ENCODE peak calls at places on chromosome 2, in ten cellular contexts. One of them, this sample, is unnamed. For H3K4me1, the result is how much of the 10 kb centered on the place peaks cover.

GRCh38 chr2:170850251-170850650 is 33.6 kb downstream of the GAD1 start:
- DNase-seq in CD8-positive, alpha-beta T cell: no peak
- DNase-seq in fibroblast of lung: no peak
- DNase-seq in kidney: no peak
- DNase-seq in HAP-1: no peak
- DNase-seq in GM23248: no peak
- DNase-seq in IMR-90: no peak
- DNase-seq in HCT116: no peak
- DNase-seq in GM23338: no peak
- DNase-seq in GM12878: no peak
- DNase-seq in this sample: no peak

GRCh38 chr2:115574667-115575066 is 1132.2 kb downstream of the DPP10 start:
- DNase-seq in CD8-positive, alpha-beta T cell: no peak
- DNase-seq in fibroblast of lung: no peak
- DNase-seq in kidney: no peak
- DNase-seq in HAP-1: no peak
- DNase-seq in GM23248: no peak
- DNase-seq in IMR-90: no peak
- DNase-seq in HCT116: no peak
- DNase-seq in GM23338: no peak
- DNase-seq in GM12878: no peak
- DNase-seq in this sample: no peak

GRCh38 chr2:55839182-55839819 is 84.3 kb downstream of the EFEMP1 start:
- DNase-seq in CD8-positive, alpha-beta T cell: no peak
- DNase-seq in fibroblast of lung: peak
- DNase-seq in kidney: no peak
- DNase-seq in HAP-1: peak
- DNase-seq in GM23248: no peak
- DNase-seq in IMR-90: peak
- DNase-seq in HCT116: no peak
- DNase-seq in GM23338: peak
- DNase-seq in GM12878: no peak
- DNase-seq in this sample: no peak

GRCh38 chr2:227154976-227155375 is 9.0 kb downstream of the COL4A4 start:
- DNase-seq in CD8-positive, alpha-beta T cell: no peak
- DNase-seq in fibroblast of lung: no peak
- DNase-seq in kidney: no peak
- DNase-seq in HAP-1: no peak
- DNase-seq in GM23248: peak
- DNase-seq in IMR-90: peak
- DNase-seq in HCT116: no peak
- DNase-seq in GM23338: no peak
- DNase-seq in GM12878: no peak
- DNase-seq in this sample: no peak

GRCh38 chr2:64859208-64860161 is 129.7 kb upstream of the SLC1A4 start:
- DNase-seq in CD8-positive, alpha-beta T cell: no peak
- DNase-seq in fibroblast of lung: peak
- DNase-seq in kidney: peak
- DNase-seq in HAP-1: peak
- DNase-seq in GM23248: peak
- DNase-seq in IMR-90: peak
- DNase-seq in HCT116: peak
- DNase-seq in GM23338: peak
- DNase-seq in GM12878: no peak
- DNase-seq in this sample: no peak

GRCh38 chr2:128797937-128798336 is 479.3 kb upstream of the HS6ST1 start:
- DNase-seq in CD8-positive, alpha-beta T cell: no peak
- DNase-seq in fibroblast of lung: no peak
- DNase-seq in kidney: no peak
- DNase-seq in HAP-1: no peak
- DNase-seq in GM23248: no peak
- DNase-seq in IMR-90: no peak
- DNase-seq in HCT116: no peak
- DNase-seq in GM23338: no peak
- DNase-seq in GM12878: peak
- DNase-seq in this sample: no peak

GRCh38 chr2:119234021-119235019 is 10.7 kb downstream of the STEAP3 start:
- DNase-seq in CD8-positive, alpha-beta T cell: no peak
- DNase-seq in fibroblast of lung: peak
- DNase-seq in kidney: no peak
- DNase-seq in HAP-1: peak
- DNase-seq in GM23248: peak
- DNase-seq in IMR-90: peak
- DNase-seq in HCT116: no peak
- DNase-seq in GM23338: peak
- DNase-seq in GM12878: no peak
- DNase-seq in this sample: no peak

GRCh38 chr2:166419616-166419934 is 43.8 kb upstream of the SCN9A start:
- DNase-seq in CD8-positive, alpha-beta T cell: no peak
- DNase-seq in fibroblast of lung: peak
- DNase-seq in kidney: no peak
- DNase-seq in HAP-1: peak
- DNase-seq in GM23248: peak
- DNase-seq in IMR-90: peak
- DNase-seq in HCT116: peak
- DNase-seq in GM23338: peak
- DNase-seq in GM12878: no peak
- DNase-seq in this sample: no peak

GRCh38 chr2:72144746-72145657 is 2.7 kb downstream of the CYP26B1 start:
- DNase-seq in CD8-positive, alpha-beta T cell: peak
- DNase-seq in fibroblast of lung: no peak
- DNase-seq in kidney: peak
- DNase-seq in HAP-1: peak
- DNase-seq in GM23248: peak
- DNase-seq in IMR-90: no peak
- DNase-seq in HCT116: peak
- DNase-seq in GM23338: peak
- DNase-seq in GM12878: no peak
- DNase-seq in this sample: no peak

DNA sequence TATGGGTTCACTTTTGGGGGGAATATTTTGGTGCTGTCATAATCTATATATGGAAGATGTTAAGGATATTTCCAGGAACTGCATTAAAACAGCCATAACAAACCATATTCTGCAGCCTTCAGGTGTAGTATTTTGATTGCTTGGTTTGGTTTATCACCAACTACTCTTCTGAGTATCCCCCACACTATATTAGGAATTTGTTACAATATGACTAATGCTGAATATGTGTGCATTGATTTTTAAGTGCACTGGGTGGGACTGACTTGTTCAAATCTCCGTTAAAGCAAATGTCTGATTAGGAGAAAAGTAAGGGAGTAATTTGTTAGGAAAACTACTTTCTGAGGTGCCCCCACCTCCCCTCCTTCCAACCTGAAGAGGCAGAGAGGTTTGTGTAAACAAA is 47.7 kb downstream of the SPTBN1 start:
- DNase-seq in CD8-positive, alpha-beta T cell: no peak
- DNase-seq in fibroblast of lung: no peak
- DNase-seq in kidney: no peak
- DNase-seq in HAP-1: no peak
- DNase-seq in GM23248: no peak
- DNase-seq in IMR-90: no peak
- DNase-seq in HCT116: no peak
- DNase-seq in GM23338: no peak
- DNase-seq in GM12878: no peak
- DNase-seq in this sample: no peak
- H3K4me1 ChIP-seq in CD8-positive, alpha-beta T cell: under half
- H3K4me1 ChIP-seq in fibroblast of lung: under half
- H3K4me1 ChIP-seq in kidney: under half
- H3K4me1 ChIP-seq in HAP-1: under half
- H3K4me1 ChIP-seq in GM23248: under half
- H3K4me1 ChIP-seq in IMR-90: under half
- H3K4me1 ChIP-seq in HCT116: under half
- H3K4me1 ChIP-seq in GM23338: under half
- H3K4me1 ChIP-seq in GM12878: under half
- H3K4me1 ChIP-seq in this sample: under half

GRCh38 chr2:39667881-39668276 is 2.2 kb downstream of the TMEM178A start:
- DNase-seq in CD8-positive, alpha-beta T cell: no peak
- DNase-seq in fibroblast of lung: no peak
- DNase-seq in kidney: no peak
- DNase-seq in HAP-1: no peak
- DNase-seq in GM23248: no peak
- DNase-seq in IMR-90: no peak
- DNase-seq in HCT116: no peak
- DNase-seq in GM23338: no peak
- DNase-seq in GM12878: no peak
- DNase-seq in this sample: no peak

GRCh38 chr2:39667142-39667880 is 1.6 kb downstream of the TMEM178A start:
- DNase-seq in CD8-positive, alpha-beta T cell: no peak
- DNase-seq in fibroblast of lung: no peak
- DNase-seq in kidney: no peak
- DNase-seq in HAP-1: no peak
- DNase-seq in GM23248: no peak
- DNase-seq in IMR-90: no peak
- DNase-seq in HCT116: no peak
- DNase-seq in GM23338: no peak
- DNase-seq in GM12878: no peak
- DNase-seq in this sample: no peak

GRCh38 chr2:39673018-39673417 is 7.3 kb downstream of the TMEM178A start:
- DNase-seq in CD8-positive, alpha-beta T cell: no peak
- DNase-seq in fibroblast of lung: no peak
- DNase-seq in kidney: no peak
- DNase-seq in HAP-1: no peak
- DNase-seq in GM23248: no peak
- DNase-seq in IMR-90: no peak
- DNase-seq in HCT116: no peak
- DNase-seq in GM23338: no peak
- DNase-seq in GM12878: no peak
- DNase-seq in this sample: no peak

GRCh38 chr2:39668576-39668975 is 2.9 kb downstream of the TMEM178A start:
- DNase-seq in CD8-positive, alpha-beta T cell: no peak
- DNase-seq in fibroblast of lung: no peak
- DNase-seq in kidney: no peak
- DNase-seq in HAP-1: no peak
- DNase-seq in GM23248: no peak
- DNase-seq in IMR-90: no peak
- DNase-seq in HCT116: no peak
- DNase-seq in GM23338: no peak
- DNase-seq in GM12878: no peak
- DNase-seq in this sample: no peak

GRCh38 chr2:39671606-39672005 is 5.9 kb downstream of the TMEM178A start:
- DNase-seq in CD8-positive, alpha-beta T cell: no peak
- DNase-seq in fibroblast of lung: no peak
- DNase-seq in kidney: no peak
- DNase-seq in HAP-1: no peak
- DNase-seq in GM23248: no peak
- DNase-seq in IMR-90: no peak
- DNase-seq in HCT116: no peak
- DNase-seq in GM23338: no peak
- DNase-seq in GM12878: no peak
- DNase-seq in this sample: no peak
- H3K4me1 ChIP-seq in CD8-positive, alpha-beta T cell: under half
- H3K4me1 ChIP-seq in fibroblast of lung: under half
- H3K4me1 ChIP-seq in kidney: under half
- H3K4me1 ChIP-seq in HAP-1: under half
- H3K4me1 ChIP-seq in GM23248: under half
- H3K4me1 ChIP-seq in IMR-90: under half
- H3K4me1 ChIP-seq in HCT116: under half
- H3K4me1 ChIP-seq in GM23338: under half
- H3K4me1 ChIP-seq in GM12878: under half
- H3K4me1 ChIP-seq in this sample: under half

GRCh38 chr2:174621323-174621722 is 23.7 kb upstream of the WIPF1 start:
- DNase-seq in CD8-positive, alpha-beta T cell: no peak
- DNase-seq in fibroblast of lung: no peak
- DNase-seq in kidney: no peak
- DNase-seq in HAP-1: no peak
- DNase-seq in GM23248: no peak
- DNase-seq in IMR-90: no peak
- DNase-seq in HCT116: no peak
- DNase-seq in GM23338: no peak
- DNase-seq in GM12878: no peak
- DNase-seq in this sample: no peak
- H3K4me1 ChIP-seq in CD8-positive, alpha-beta T cell: under half
- H3K4me1 ChIP-seq in fibroblast of lung: under half
- H3K4me1 ChIP-seq in kidney: under half
- H3K4me1 ChIP-seq in HAP-1: under half
- H3K4me1 ChIP-seq in GM23248: under half
- H3K4me1 ChIP-seq in IMR-90: under half
- H3K4me1 ChIP-seq in HCT116: under half
- H3K4me1 ChIP-seq in GM23338: under half
- H3K4me1 ChIP-seq in GM12878: under half
- H3K4me1 ChIP-seq in this sample: under half

GRCh38 chr2:200377774-200378336 is 71.4 kb downstream of the SPATS2L start:
- DNase-seq in CD8-positive, alpha-beta T cell: no peak
- DNase-seq in fibroblast of lung: no peak
- DNase-seq in kidney: peak
- DNase-seq in HAP-1: no peak
- DNase-seq in GM23248: no peak
- DNase-seq in IMR-90: no peak
- DNase-seq in HCT116: peak
- DNase-seq in GM23338: no peak
- DNase-seq in GM12878: no peak
- DNase-seq in this sample: no peak

GRCh38 chr2:200377143-200377773 is 70.8 kb downstream of the SPATS2L start:
- DNase-seq in CD8-positive, alpha-beta T cell: no peak
- DNase-seq in fibroblast of lung: no peak
- DNase-seq in kidney: no peak
- DNase-seq in HAP-1: no peak
- DNase-seq in GM23248: no peak
- DNase-seq in IMR-90: no peak
- DNase-seq in HCT116: no peak
- DNase-seq in GM23338: no peak
- DNase-seq in GM12878: no peak
- DNase-seq in this sample: no peak

GRCh38 chr2:200378652-200379290 is 72.3 kb downstream of the SPATS2L start:
- DNase-seq in CD8-positive, alpha-beta T cell: no peak
- DNase-seq in fibroblast of lung: peak
- DNase-seq in kidney: no peak
- DNase-seq in HAP-1: no peak
- DNase-seq in GM23248: peak
- DNase-seq in IMR-90: peak
- DNase-seq in HCT116: no peak
- DNase-seq in GM23338: no peak
- DNase-seq in GM12878: no peak
- DNase-seq in this sample: no peak

GRCh38 chr2:200373973-200374416 is 67.5 kb downstream of the SPATS2L start:
- DNase-seq in CD8-positive, alpha-beta T cell: peak
- DNase-seq in fibroblast of lung: no peak
- DNase-seq in kidney: no peak
- DNase-seq in HAP-1: no peak
- DNase-seq in GM23248: no peak
- DNase-seq in IMR-90: no peak
- DNase-seq in HCT116: no peak
- DNase-seq in GM23338: no peak
- DNase-seq in GM12878: peak
- DNase-seq in this sample: no peak

DNA sequence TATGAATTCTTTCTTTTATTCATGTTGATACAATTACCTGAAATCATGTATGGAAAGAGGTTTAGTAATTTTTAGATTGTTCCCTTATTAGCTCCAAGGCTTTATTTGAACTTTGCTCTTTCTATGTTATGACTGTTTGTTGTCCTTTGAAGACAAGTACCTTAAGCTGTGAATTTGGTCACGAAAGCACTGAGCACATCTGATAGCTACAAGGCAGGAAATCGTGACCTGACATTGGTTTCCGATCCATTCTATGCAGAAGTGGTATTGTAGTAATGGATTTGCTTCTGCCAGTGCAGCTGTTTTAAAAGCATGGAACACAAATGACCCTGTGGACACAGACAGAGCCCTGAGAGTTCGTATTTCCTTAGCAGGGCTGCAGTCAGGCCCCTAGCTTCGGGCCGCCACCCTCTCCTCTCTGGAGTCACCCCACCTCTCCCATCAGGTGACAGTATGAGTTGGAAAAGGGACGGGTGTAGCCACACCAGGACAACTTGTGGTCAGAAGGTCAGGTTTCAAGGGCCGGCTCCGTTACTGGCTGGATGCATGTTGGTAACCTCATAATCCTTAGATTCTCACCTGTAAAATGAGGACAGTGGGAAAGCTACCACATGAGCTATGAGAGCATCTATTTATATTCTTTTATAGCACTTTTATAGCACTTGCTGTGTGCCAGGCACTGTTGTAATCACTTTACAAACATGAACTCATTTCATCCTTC is 70.1 kb downstream of the SPATS2L start:
- DNase-seq in CD8-positive, alpha-beta T cell: peak
- DNase-seq in fibroblast of lung: no peak
- DNase-seq in kidney: peak
- DNase-seq in HAP-1: no peak
- DNase-seq in GM23248: no peak
- DNase-seq in IMR-90: no peak
- DNase-seq in HCT116: peak
- DNase-seq in GM23338: no peak
- DNase-seq in GM12878: no peak
- DNase-seq in this sample: no peak
- H3K4me1 ChIP-seq in CD8-positive, alpha-beta T cell: under half
- H3K4me1 ChIP-seq in fibroblast of lung: under half
- H3K4me1 ChIP-seq in kidney: under half
- H3K4me1 ChIP-seq in HAP-1: under half
- H3K4me1 ChIP-seq in GM23248: half or more
- H3K4me1 ChIP-seq in IMR-90: under half
- H3K4me1 ChIP-seq in HCT116: half or more
- H3K4me1 ChIP-seq in GM23338: half or more
- H3K4me1 ChIP-seq in GM12878: under half
- H3K4me1 ChIP-seq in this sample: under half

This sample was measured in iPS DF 6.9.